ENCODE peak calls at places on chromosomes 11 and 22, in eight cellular contexts. K, G, M, J, C, Q, U and E are unnamed samples.
A peak's percentile ranks its signal among the peaks of the same experiment; 100 is the strongest.

GRCh38 chr11:64918056-64918455 is 1.0 kb upstream of the ATG2A start:
- DNase-seq in J (peak; percentile 70), M (no peak), U (no peak), Q (no peak), K (peak; percentile 46), G (no peak), C (no peak), E (peak; percentile 46)

GRCh38 chr11:68338041-68338800 is 25.8 kb downstream of the LRP5 start:
- DNase-seq in J (peak; percentile 72), U (no peak), G (no peak), M (no peak), K (no peak), C (no peak), Q (no peak), E (peak; percentile 93)

GRCh38 chr11:44959064-44959463 is 8.4 kb upstream of the TP53I11 start:
- DNase-seq in U (no peak), Q (no peak), J (no peak), C (no peak), K (no peak), M (no peak), G (no peak), E (no peak)

GRCh38 chr11:911031-911889 is 650 bp upstream of the CHID1 start:
- DNase-seq in J (peak; percentile 64), M (no peak), U (peak; percentile 64), Q (peak; percentile 68), K (peak; percentile 55), G (peak; percentile 60), C (peak; percentile 83), E (peak; percentile 42)

GRCh38 chr11:21582791-21583190 is 610.1 kb upstream of the ANO5 start:
- DNase-seq in C (no peak), Q (no peak), U (no peak), K (no peak), J (no peak), G (no peak), M (no peak), E (no peak)

GRCh38 chr11:117829369-117829725 is 4.8 kb upstream of the FXYD2 start:
- DNase-seq in G (peak; percentile 17), C (peak; percentile 61), M (no peak), J (no peak), K (no peak), U (no peak), Q (no peak), E (no peak)

GRCh38 chr11:28981331-28981865 is 873.2 kb downstream of the METTL15 start:
- DNase-seq in C (no peak), G (no peak), U (no peak), Q (no peak), M (no peak), K (no peak), J (peak; percentile 31), E (peak; percentile 35)

GRCh38 chr22:27980424-27981148 is 61.5 kb upstream of the PITPNB start:
- DNase-seq in U (no peak), M (no peak), Q (peak; percentile 73), G (peak; percentile 76), K (no peak), J (no peak), C (no peak), E (no peak)

GRCh38 chr11:130574740-130575139 is 126.3 kb downstream of the ADAMTS15 start:
- DNase-seq in G (no peak), J (no peak), Q (no peak), U (no peak), M (no peak), C (no peak), K (no peak), E (no peak)

GRCh38 chr11:16318320-16318719 is 38.0 kb downstream of the SOX6 start:
- DNase-seq in J (no peak), C (no peak), M (no peak), U (no peak), K (no peak), G (no peak), Q (no peak), E (no peak)
- TF ChIP-seq CTCF in J (no peak), C (no peak), M (no peak), U (no peak), K (no peak), G (no peak), Q (no peak), E (no peak)

GRCh38 chr22:45427114-45427513 is 13.6 kb downstream of the RIBC2 start:
- DNase-seq in K (no peak), C (no peak), U (no peak), J (no peak), Q (no peak), M (no peak), G (no peak), E (no peak)

GRCh38 chr22:45429424-45429823 is 15.9 kb downstream of the RIBC2 start:
- DNase-seq in Q (no peak), M (no peak), C (peak; percentile 53), K (no peak), U (no peak), J (no peak), G (no peak), E (no peak)

GRCh38 chr22:45428391-45429385 is 15.2 kb downstream of the RIBC2 start:
- DNase-seq in Q (no peak), M (no peak), C (peak; percentile 45), G (no peak), U (no peak), K (no peak), J (no peak), E (no peak)

GRCh38 chr22:45430871-45431270 is 17.4 kb downstream of the RIBC2 start:
- DNase-seq in K (no peak), G (no peak), J (no peak), C (no peak), Q (no peak), M (no peak), U (no peak), E (no peak)

DNA sequence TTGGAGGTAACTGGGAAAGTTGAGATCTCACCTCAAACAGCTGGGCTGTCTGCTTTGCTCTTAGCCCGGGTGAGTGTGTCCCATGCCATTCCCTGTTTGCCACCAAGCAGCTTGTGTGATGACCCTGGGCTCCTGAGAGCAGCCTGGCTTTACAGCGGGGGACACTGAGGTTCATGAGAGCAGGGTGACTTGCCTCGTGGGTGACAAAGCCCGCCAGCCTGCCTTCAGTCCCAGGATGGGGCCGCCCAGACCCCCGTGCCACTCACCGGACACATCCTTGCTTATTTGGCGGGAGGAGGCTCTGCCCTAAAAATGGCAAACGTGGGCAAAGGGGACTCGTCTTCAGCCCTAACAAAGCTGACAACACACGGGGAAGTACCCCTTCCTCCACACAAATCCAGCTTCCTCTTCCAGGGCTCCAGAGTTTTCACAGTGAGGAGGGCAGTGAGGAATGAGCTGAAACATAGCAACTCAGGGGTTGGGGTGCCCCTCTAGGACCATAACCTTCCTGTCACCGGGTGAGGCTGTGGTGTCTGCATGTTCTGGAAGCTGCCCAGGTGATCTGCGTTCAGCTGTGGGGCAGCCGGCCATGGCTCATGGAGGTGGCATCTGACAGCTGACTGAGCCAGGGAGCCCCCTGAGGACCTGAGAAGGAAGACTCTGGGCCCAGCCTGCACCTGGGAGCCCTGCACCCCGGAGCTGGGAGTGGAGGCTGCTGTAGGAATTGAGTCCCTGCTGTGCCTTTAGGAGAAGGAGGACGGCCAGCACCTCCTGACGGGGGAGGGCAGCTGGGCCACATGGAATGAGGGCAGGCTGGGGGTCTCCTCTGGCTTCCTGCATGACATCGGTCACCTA is 16.7 kb downstream of the RIBC2 start:
- DNase-seq in U (no peak), J (no peak), M (no peak), Q (no peak), G (no peak), C (peak; percentile 43), K (no peak), E (no peak)
- TF ChIP-seq CTCF in U (no peak), J (no peak), M (no peak), Q (no peak), G (no peak), C (no peak), K (no peak), E (no peak)

GRCh38 chr11:110429614-110430266 is at the start of gene FDX1:
- DNase-seq in U (peak; percentile 87), C (peak; percentile 93), K (peak; percentile 87), Q (peak; percentile 88), G (peak; percentile 91), M (peak; percentile 82), J (peak; percentile 74), E (peak; percentile 73)
- TF ChIP-seq CTCF in U (peak; percentile 71), C (peak; percentile 67), K (peak; percentile 67), Q (no peak), G (peak; percentile 74), M (peak; percentile 28), J (peak; percentile 65), E (peak; percentile 9)

GRCh38 chr11:125431009-125431408 is 65.1 kb downstream of the FEZ1 start:
- DNase-seq in K (no peak), M (no peak), Q (no peak), J (no peak), U (no peak), C (no peak), G (no peak), E (no peak)

GRCh38 chr11:125435461-125436238 is 60.4 kb downstream of the FEZ1 start:
- DNase-seq in M (no peak), J (peak; percentile 19), G (no peak), K (no peak), Q (no peak), C (no peak), U (no peak), E (no peak)

GRCh38 chr11:125429807-125430678 is 66.0 kb downstream of the FEZ1 start:
- DNase-seq in J (no peak), U (no peak), Q (no peak), K (no peak), G (no peak), M (no peak), C (peak; percentile 46), E (no peak)

GRCh38 chr11:125431481-125431880 is 64.6 kb downstream of the FEZ1 start:
- DNase-seq in J (no peak), Q (no peak), C (peak; percentile 41), M (no peak), U (no peak), K (no peak), G (no peak), E (no peak)

GRCh38 chr11:125433454-125434121 is 62.5 kb downstream of the FEZ1 start:
- DNase-seq in K (peak; percentile 58), U (peak; percentile 6), J (peak; percentile 66), M (no peak), G (peak; percentile 87), C (no peak), Q (peak; percentile 77), E (peak; percentile 73)
- TF ChIP-seq CTCF in K (peak; percentile 61), U (no peak), J (peak; percentile 61), M (no peak), G (peak; percentile 81), C (peak; percentile 47), Q (no peak), E (peak; percentile 68)

DNA sequence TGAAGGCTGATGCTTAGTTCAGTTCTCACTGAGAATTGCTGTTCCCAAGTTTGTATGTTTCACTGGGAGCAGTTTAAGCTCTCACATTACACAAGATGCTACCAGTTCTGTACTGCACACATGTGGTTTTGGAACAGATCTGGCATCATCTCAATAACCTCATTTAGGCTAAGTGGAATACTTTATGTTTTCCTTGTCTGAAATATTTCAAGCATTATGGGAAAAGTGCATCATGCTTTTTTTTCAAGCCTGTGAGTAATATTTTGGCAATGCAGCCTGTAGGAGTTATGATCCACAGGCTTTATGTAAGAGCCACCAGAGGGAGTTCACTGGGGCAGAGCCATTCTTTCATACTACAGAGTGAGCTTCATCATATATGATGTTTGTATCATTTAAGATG is 141.5 kb downstream of the OR4C45 start:
- DNase-seq in G (no peak), U (no peak), C (no peak), J (peak; percentile 11), M (no peak), K (no peak), Q (no peak), E (peak; percentile 47)
- TF ChIP-seq CTCF in G (no peak), U (no peak), C (peak; percentile 20), J (no peak), M (no peak), K (no peak), Q (no peak), E (peak; percentile 16)

GRCh38 chr11:17471501-17471900 is 5.1 kb downstream of the ABCC8 start:
- DNase-seq in G (no peak), U (no peak), C (no peak), M (no peak), K (peak; percentile 16), J (no peak), Q (no peak), E (no peak)
- TF ChIP-seq CTCF in G (no peak), U (no peak), C (no peak), M (no peak), K (no peak), J (no peak), Q (no peak), E (no peak)